ENCODE peak calls at places on chromosomes 11 and 22, in ten cellular contexts. G is endothelial cell of umbilical vein, L is natural killer cell, J is mammary epithelial cell, A is HFFc6, B is cardiac muscle cell, E is IMR-90, U is stomach, R is chondrocyte, K is lower leg skin. V is an unnamed sample.

GRCh38 chr11:58739725-58740430 is 8.1 kb upstream of the GLYAT start:
- DNase-seq in L (no peak), B (no peak), K (no peak), J (peak), U (no peak), G (no peak), A (peak), R (no peak), E (peak), V (no peak)

GRCh38 chr11:37450613-37451012 is 852.6 kb upstream of the RAG2 start:
- DNase-seq in E (peak), J (peak), A (no peak), L (peak), G (no peak), R (no peak), U (no peak), B (no peak), K (no peak), V (no peak)

GRCh38 chr11:46210133-46210636 is 67.3 kb upstream of the CREB3L1 start:
- DNase-seq in L (peak), A (peak), R (no peak), G (no peak), B (no peak), J (peak), U (no peak), K (no peak), E (peak), V (peak)

GRCh38 chr11:2436521-2437031 is 7.7 kb downstream of the TRPM5 start:
- DNase-seq in R (peak), B (no peak), E (no peak), K (no peak), G (no peak), J (no peak), A (no peak), L (no peak), U (no peak), V (no peak)

GRCh38 chr11:6911946-6912345 is 8.9 kb upstream of the OR2D3 start:
- DNase-seq in A (peak), L (no peak), G (peak), R (no peak), B (no peak), K (no peak), U (no peak), E (peak), J (peak), V (no peak)

GRCh38 chr11:3877252-3878035 is 22.0 kb downstream of the STIM1 start:
- DNase-seq in B (no peak), A (no peak), J (peak), L (no peak), K (no peak), E (no peak), G (no peak), R (no peak), U (no peak), V (no peak)

GRCh38 chr11:8017071-8017470 is 29.9 kb downstream of the EIF3F start:
- DNase-seq in A (no peak), B (no peak), E (no peak), K (no peak), R (no peak), U (peak), J (no peak), L (no peak), G (no peak), V (peak)

GRCh38 chr11:78318733-78319132 is 98.9 kb downstream of the GAB2 start:
- DNase-seq in L (no peak), J (no peak), E (no peak), U (no peak), K (no peak), R (no peak), G (no peak), B (no peak), A (no peak), V (no peak)

GRCh38 chr22:48702573-48703264 is 1125.0 kb downstream of the BRD1 start:
- DNase-seq in E (no peak), K (no peak), B (no peak), A (no peak), G (no peak), L (no peak), U (peak), J (no peak), R (no peak), V (no peak)

GRCh38 chr11:63805844-63806415 is 7.3 kb upstream of the SPINDOC start:
- DNase-seq in A (no peak), J (no peak), G (peak), K (no peak), U (no peak), B (no peak), E (no peak), R (no peak), L (no peak), V (no peak)

GRCh38 chr11:95569207-95569606 is 220.4 kb downstream of the FAM76B start:
- DNase-seq in J (no peak), U (no peak), G (no peak), A (no peak), L (no peak), R (no peak), E (no peak), B (no peak), K (no peak), V (no peak)

GRCh38 chr11:30758012-30758411 is 171.9 kb upstream of the MPPED2 start:
- DNase-seq in G (peak), E (peak), J (no peak), B (no peak), U (no peak), L (no peak), A (no peak), R (no peak), K (no peak), V (no peak)

GRCh38 chr11:93570759-93571413 is 27.7 kb upstream of the SMCO4 start:
- DNase-seq in J (peak), A (peak), U (no peak), R (no peak), B (peak), L (no peak), E (peak), G (no peak), K (no peak), V (no peak)

GRCh38 chr11:12245549-12245986 is 131.8 kb upstream of the PARVA start:
- DNase-seq in L (no peak), R (no peak), U (peak), B (peak), E (peak), K (no peak), A (no peak), G (no peak), J (no peak), V (no peak)

GRCh38 chr11:125941606-125942275 is 4.1 kb upstream of the VSIG10L2 start:
- DNase-seq in B (peak), K (peak), E (peak), G (peak), A (no peak), L (no peak), R (no peak), J (peak), U (peak), V (no peak)

GRCh38 chr11:118841469-118842222 is 42.0 kb upstream of the CXCR5 start:
- DNase-seq in R (no peak), B (no peak), E (no peak), U (no peak), K (no peak), G (no peak), L (no peak), J (no peak), A (no peak), V (no peak)

DNA sequence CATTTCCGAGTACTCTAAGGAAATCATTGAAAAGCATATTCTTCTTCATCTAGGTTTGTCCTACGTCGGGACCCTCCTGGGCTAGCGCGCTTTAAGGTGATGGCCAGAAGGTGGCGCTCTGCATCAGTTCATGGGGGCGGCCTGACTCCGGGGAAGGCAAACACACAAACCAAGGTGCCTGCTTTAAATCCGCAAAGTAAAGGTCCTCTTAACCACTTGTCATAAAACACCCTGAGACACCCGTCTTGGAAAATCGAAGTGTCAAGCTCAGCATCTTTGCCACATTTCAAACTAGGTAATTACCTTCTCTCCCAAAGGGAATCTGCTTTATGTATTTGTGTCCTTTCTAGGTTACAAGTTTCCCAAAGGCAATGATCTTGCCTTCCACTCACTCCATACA is 34.0 kb downstream of the LMO2 start:
- DNase-seq in A (peak), R (no peak), B (peak), E (peak), U (peak), G (peak), K (peak), L (peak), J (peak), V (peak)
- TF ChIP-seq CTCF in A (peak), R (peak), B (peak), E (peak), U (peak), G (peak), K (no peak), L (peak), J (peak), V (peak)

GRCh38 chr11:88494857-88495256 is 157.3 kb upstream of the CTSC start:
- DNase-seq in B (peak), L (no peak), J (no peak), A (no peak), G (no peak), K (no peak), E (no peak), U (no peak), R (no peak), V (no peak)
- TF ChIP-seq CTCF in B (peak), L (no peak), J (no peak), A (no peak), G (no peak), K (no peak), E (no peak), U (no peak), R (no peak), V (no peak)

DNA sequence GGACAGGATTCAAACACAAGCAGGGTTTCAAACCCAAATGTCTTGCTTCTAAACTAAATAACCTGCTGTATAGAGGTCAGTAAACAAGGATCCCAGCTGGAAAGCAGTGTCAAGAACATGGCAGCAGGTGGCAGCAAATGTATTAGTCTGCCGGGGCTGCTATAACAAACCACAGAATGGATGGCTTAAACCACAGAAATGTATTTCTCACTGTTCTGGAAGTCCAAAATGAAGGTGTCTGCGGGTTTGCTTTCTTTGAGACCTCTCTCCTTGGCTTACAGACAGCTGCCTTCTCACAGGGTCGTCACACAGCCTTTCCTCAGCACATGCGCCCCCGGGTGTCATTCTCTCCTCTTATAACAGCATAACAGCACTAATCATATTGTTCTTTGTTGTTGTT is 65.1 kb upstream of the LRRC55 start:
- DNase-seq in L (no peak), R (no peak), A (peak), J (peak), E (peak), B (peak), K (no peak), U (peak), G (peak), V (no peak)
- TF ChIP-seq CTCF in L (no peak), R (peak), A (peak), J (peak), E (peak), B (peak), K (no peak), U (peak), G (peak), V (peak)

GRCh38 chr22:45459235-45459634 is 43.4 kb upstream of the FBLN1 start:
- DNase-seq in R (no peak), G (no peak), U (no peak), L (no peak), A (no peak), E (no peak), B (no peak), J (no peak), K (no peak), V (no peak)

GRCh38 chr22:45458532-45458931 is 44.2 kb upstream of the FBLN1 start:
- DNase-seq in E (no peak), B (no peak), J (no peak), R (no peak), K (no peak), G (no peak), A (no peak), U (no peak), L (no peak), V (no peak)

GRCh38 chr22:45460288-45461109 is 42.2 kb upstream of the FBLN1 start:
- DNase-seq in E (peak), R (no peak), U (no peak), A (no peak), L (no peak), J (no peak), K (no peak), G (no peak), B (no peak), V (no peak)

GRCh38 chr22:45456811-45457210 is 43.3 kb downstream of the RIBC2 start:
- DNase-seq in J (no peak), A (no peak), U (no peak), R (no peak), E (no peak), L (no peak), B (no peak), K (no peak), G (no peak), V (no peak)

DNA sequence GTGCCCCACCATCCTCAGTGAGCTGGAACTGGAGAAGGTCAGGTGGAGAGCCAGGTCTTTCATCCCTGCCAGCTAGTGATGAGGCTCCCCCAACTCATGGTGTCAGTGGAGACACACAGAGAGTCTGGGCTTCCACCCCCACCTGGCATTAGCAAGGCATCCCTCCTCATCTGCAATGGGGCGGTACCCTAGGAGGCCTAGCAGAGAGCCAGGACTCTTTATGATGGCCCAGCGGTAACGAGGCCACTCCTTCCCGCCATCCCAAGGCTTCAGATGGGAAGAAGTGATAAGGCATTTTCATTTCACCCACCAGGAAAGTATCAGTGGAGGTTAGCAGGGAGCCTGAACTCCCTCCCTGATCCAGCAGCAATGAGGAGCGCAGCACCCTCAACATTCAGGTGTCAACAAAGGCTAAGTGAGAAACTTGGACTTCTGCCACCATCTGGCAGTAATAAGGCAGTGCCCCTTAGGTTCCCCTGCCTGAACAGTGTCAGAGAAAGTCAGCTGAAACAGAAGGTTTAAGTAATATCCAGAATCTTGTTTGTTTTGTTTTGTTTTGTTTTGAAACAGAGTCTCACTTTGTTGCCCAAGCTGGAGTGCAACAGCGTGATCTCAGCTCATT is 40.5 kb upstream of the FBLN1 start:
- DNase-seq in B (peak), L (no peak), G (no peak), E (no peak), K (no peak), A (no peak), R (no peak), J (no peak), U (no peak), V (no peak)
- TF ChIP-seq CTCF in B (no peak), L (no peak), G (no peak), E (no peak), K (no peak), A (peak), R (peak), J (no peak), U (no peak), V (peak)

GRCh38 chr11:75919525-75919924 is 104.5 kb downstream of the UVRAG start:
- DNase-seq in B (no peak), J (no peak), E (peak), R (no peak), G (no peak), K (no peak), A (no peak), L (no peak), U (no peak), V (no peak)

GRCh38 chr11:75916882-75917281 is 101.9 kb downstream of the UVRAG start:
- DNase-seq in J (no peak), G (no peak), U (no peak), A (no peak), L (no peak), K (no peak), E (no peak), B (no peak), R (no peak), V (no peak)

GRCh38 chr11:75921808-75922207 is 106.8 kb downstream of the UVRAG start:
- DNase-seq in R (no peak), U (no peak), L (no peak), B (no peak), J (no peak), K (no peak), E (no peak), A (no peak), G (no peak), V (no peak)

GRCh38 chr11:75918295-75918694 is 103.3 kb downstream of the UVRAG start:
- DNase-seq in E (no peak), A (no peak), K (no peak), B (no peak), L (no peak), R (no peak), J (no peak), G (no peak), U (no peak), V (no peak)

DNA sequence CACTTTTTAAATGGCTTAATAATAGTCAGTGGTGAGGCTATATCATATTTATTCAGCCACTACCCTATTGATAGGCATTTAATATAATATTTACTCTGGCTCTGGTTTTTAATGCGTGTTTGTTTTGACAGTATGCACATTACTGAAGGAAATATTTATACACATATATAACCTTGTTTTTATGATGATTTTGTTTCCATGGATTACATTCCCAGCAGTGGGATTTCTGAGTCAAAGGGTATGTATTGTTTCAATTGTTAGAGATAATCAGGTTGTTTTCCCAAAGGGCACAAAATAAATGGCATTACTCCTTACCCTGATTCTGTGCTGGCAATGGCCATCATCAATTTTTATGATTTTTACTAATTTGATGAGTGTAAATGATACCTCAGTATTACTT is 105.9 kb downstream of the UVRAG start:
- DNase-seq in J (no peak), B (no peak), A (no peak), E (no peak), U (no peak), L (no peak), K (no peak), G (peak), R (no peak), V (no peak)
- TF ChIP-seq CTCF in J (no peak), B (no peak), A (no peak), E (no peak), U (no peak), L (no peak), K (no peak), G (no peak), R (no peak), V (no peak)

GRCh38 chr11:614091-614582 is 1.6 kb downstream of the IRF7 start:
- DNase-seq in E (no peak), J (no peak), A (no peak), K (peak), R (no peak), B (no peak), L (no peak), U (no peak), G (no peak), V (no peak)

GRCh38 chr11:612961-613300 is 2.8 kb downstream of the IRF7 start:
- DNase-seq in G (no peak), R (no peak), U (no peak), A (no peak), J (no peak), B (no peak), K (peak), L (no peak), E (no peak), V (peak)

GRCh38 chr11:612201-612960 is 3.4 kb downstream of the IRF7 start:
- DNase-seq in U (peak), J (no peak), G (no peak), R (peak), A (no peak), K (peak), B (no peak), E (peak), L (no peak), V (peak)

GRCh38 chr11:614583-615452 is 932 bp downstream of the IRF7 start:
- DNase-seq in B (no peak), L (no peak), K (peak), E (no peak), R (no peak), A (no peak), G (no peak), J (peak), U (peak), V (no peak)

GRCh38 chr11:613369-613968 is 2.3 kb downstream of the IRF7 start:
- DNase-seq in G (peak), U (peak), B (peak), J (peak), R (peak), K (peak), A (no peak), L (peak), E (no peak), V (no peak)
- TF ChIP-seq CTCF in G (no peak), U (no peak), B (no peak), J (no peak), R (no peak), K (no peak), A (no peak), L (no peak), E (no peak), V (no peak)

GRCh38 chr11:107780775-107781174 is 68.9 kb upstream of the SLN start:
- DNase-seq in J (no peak), E (no peak), R (no peak), U (no peak), B (no peak), K (no peak), G (peak), L (no peak), A (no peak), V (no peak)
- TF ChIP-seq CTCF in J (no peak), E (peak), R (peak), U (no peak), B (no peak), K (no peak), G (no peak), L (no peak), A (peak), V (no peak)